ENCODE peak calls at places on chromosomes 2 and 18, in eight cellular contexts. One of them, this sample, is unnamed.

GRCh38 chr2:230657462-230657861 is 55.2 kb upstream of the CAB39 start:
- DNase-seq in DMS79: no peak
- DNase-seq in ureter: no peak
- DNase-seq in NCI-H460: no peak
- DNase-seq in HTR-8/SVneo: no peak
- DNase-seq in stimulated activated CD4-positive, alpha-beta T cell treated with anti-CD3 and anti-CD28 coated beads, TNF-alpha, amount 100 ng/mL, for 1 hour: no peak
- DNase-seq in fibroblast of the conjunctiva: no peak
- DNase-seq in activated gamma-delta T cell treated with anti-CD3 and anti-CD28 coated beads, Interleukin-2, amount 50 U/mL, for 16 hours: no peak
- DNase-seq in this sample: no peak

GRCh38 chr2:162072181-162072702 is 1.8 kb downstream of the DPP4 start:
- DNase-seq in DMS79: no peak
- DNase-seq in ureter: no peak
- DNase-seq in NCI-H460: no peak
- DNase-seq in HTR-8/SVneo: peak
- DNase-seq in stimulated activated CD4-positive, alpha-beta T cell treated with anti-CD3 and anti-CD28 coated beads, TNF-alpha, amount 100 ng/mL, for 1 hour: no peak
- DNase-seq in fibroblast of the conjunctiva: no peak
- DNase-seq in activated gamma-delta T cell treated with anti-CD3 and anti-CD28 coated beads, Interleukin-2, amount 50 U/mL, for 16 hours: no peak
- DNase-seq in this sample: no peak

GRCh38 chr2:11398710-11399109 is 54.3 kb upstream of the ROCK2 start:
- DNase-seq in DMS79: peak
- DNase-seq in ureter: no peak
- DNase-seq in NCI-H460: no peak
- DNase-seq in HTR-8/SVneo: no peak
- DNase-seq in stimulated activated CD4-positive, alpha-beta T cell treated with anti-CD3 and anti-CD28 coated beads, TNF-alpha, amount 100 ng/mL, for 1 hour: no peak
- DNase-seq in fibroblast of the conjunctiva: no peak
- DNase-seq in activated gamma-delta T cell treated with anti-CD3 and anti-CD28 coated beads, Interleukin-2, amount 50 U/mL, for 16 hours: no peak
- DNase-seq in this sample: no peak

GRCh38 chr2:125471963-125472362 is 1184.0 kb upstream of the GYPC start:
- DNase-seq in DMS79: no peak
- DNase-seq in ureter: no peak
- DNase-seq in NCI-H460: peak
- DNase-seq in HTR-8/SVneo: no peak
- DNase-seq in stimulated activated CD4-positive, alpha-beta T cell treated with anti-CD3 and anti-CD28 coated beads, TNF-alpha, amount 100 ng/mL, for 1 hour: no peak
- DNase-seq in fibroblast of the conjunctiva: no peak
- DNase-seq in activated gamma-delta T cell treated with anti-CD3 and anti-CD28 coated beads, Interleukin-2, amount 50 U/mL, for 16 hours: no peak
- DNase-seq in this sample: no peak

GRCh38 chr2:223197046-223197445 is 145.1 kb downstream of the KCNE4 start:
- DNase-seq in DMS79: no peak
- DNase-seq in ureter: no peak
- DNase-seq in NCI-H460: no peak
- DNase-seq in HTR-8/SVneo: no peak
- DNase-seq in stimulated activated CD4-positive, alpha-beta T cell treated with anti-CD3 and anti-CD28 coated beads, TNF-alpha, amount 100 ng/mL, for 1 hour: no peak
- DNase-seq in fibroblast of the conjunctiva: no peak
- DNase-seq in activated gamma-delta T cell treated with anti-CD3 and anti-CD28 coated beads, Interleukin-2, amount 50 U/mL, for 16 hours: no peak
- DNase-seq in this sample: no peak

GRCh38 chr2:171810409-171810993 is 83.5 kb downstream of the SLC25A12 start:
- DNase-seq in DMS79: no peak
- DNase-seq in ureter: no peak
- DNase-seq in NCI-H460: no peak
- DNase-seq in HTR-8/SVneo: no peak
- DNase-seq in stimulated activated CD4-positive, alpha-beta T cell treated with anti-CD3 and anti-CD28 coated beads, TNF-alpha, amount 100 ng/mL, for 1 hour: no peak
- DNase-seq in fibroblast of the conjunctiva: peak
- DNase-seq in activated gamma-delta T cell treated with anti-CD3 and anti-CD28 coated beads, Interleukin-2, amount 50 U/mL, for 16 hours: no peak
- DNase-seq in this sample: no peak

GRCh38 chr2:82811946-82812345 is 1647.1 kb downstream of the SUCLG1 start:
- DNase-seq in DMS79: no peak
- DNase-seq in ureter: no peak
- DNase-seq in NCI-H460: no peak
- DNase-seq in HTR-8/SVneo: no peak
- DNase-seq in stimulated activated CD4-positive, alpha-beta T cell treated with anti-CD3 and anti-CD28 coated beads, TNF-alpha, amount 100 ng/mL, for 1 hour: no peak
- DNase-seq in fibroblast of the conjunctiva: no peak
- DNase-seq in activated gamma-delta T cell treated with anti-CD3 and anti-CD28 coated beads, Interleukin-2, amount 50 U/mL, for 16 hours: no peak
- DNase-seq in this sample: no peak

GRCh38 chr2:85865539-85866164 is 23.1 kb downstream of the ST3GAL5 start:
- DNase-seq in DMS79: no peak
- DNase-seq in ureter: no peak
- DNase-seq in NCI-H460: no peak
- DNase-seq in HTR-8/SVneo: no peak
- DNase-seq in stimulated activated CD4-positive, alpha-beta T cell treated with anti-CD3 and anti-CD28 coated beads, TNF-alpha, amount 100 ng/mL, for 1 hour: no peak
- DNase-seq in fibroblast of the conjunctiva: no peak
- DNase-seq in activated gamma-delta T cell treated with anti-CD3 and anti-CD28 coated beads, Interleukin-2, amount 50 U/mL, for 16 hours: no peak
- DNase-seq in this sample: no peak

GRCh38 chr2:96088340-96089335 is 27.7 kb downstream of the ADRA2B start:
- DNase-seq in DMS79: peak
- DNase-seq in ureter: no peak
- DNase-seq in NCI-H460: no peak
- DNase-seq in HTR-8/SVneo: no peak
- DNase-seq in stimulated activated CD4-positive, alpha-beta T cell treated with anti-CD3 and anti-CD28 coated beads, TNF-alpha, amount 100 ng/mL, for 1 hour: no peak
- DNase-seq in fibroblast of the conjunctiva: no peak
- DNase-seq in activated gamma-delta T cell treated with anti-CD3 and anti-CD28 coated beads, Interleukin-2, amount 50 U/mL, for 16 hours: no peak
- DNase-seq in this sample: no peak

GRCh38 chr2:235479604-235480003 is 14.2 kb upstream of the AGAP1 start:
- DNase-seq in DMS79: no peak
- DNase-seq in ureter: no peak
- DNase-seq in NCI-H460: no peak
- DNase-seq in HTR-8/SVneo: no peak
- DNase-seq in stimulated activated CD4-positive, alpha-beta T cell treated with anti-CD3 and anti-CD28 coated beads, TNF-alpha, amount 100 ng/mL, for 1 hour: no peak
- DNase-seq in fibroblast of the conjunctiva: no peak
- DNase-seq in activated gamma-delta T cell treated with anti-CD3 and anti-CD28 coated beads, Interleukin-2, amount 50 U/mL, for 16 hours: no peak
- DNase-seq in this sample: no peak

GRCh38 chr2:47079515-47080412 is 75.3 kb downstream of the STPG4 start:
- DNase-seq in DMS79: no peak
- DNase-seq in ureter: no peak
- DNase-seq in NCI-H460: no peak
- DNase-seq in HTR-8/SVneo: no peak
- DNase-seq in stimulated activated CD4-positive, alpha-beta T cell treated with anti-CD3 and anti-CD28 coated beads, TNF-alpha, amount 100 ng/mL, for 1 hour: no peak
- DNase-seq in fibroblast of the conjunctiva: no peak
- DNase-seq in activated gamma-delta T cell treated with anti-CD3 and anti-CD28 coated beads, Interleukin-2, amount 50 U/mL, for 16 hours: no peak
- DNase-seq in this sample: no peak

GRCh38 chr18:23237524-23238151 is 102.4 kb downstream of the CABLES1 start:
- DNase-seq in DMS79: no peak
- DNase-seq in ureter: peak
- DNase-seq in NCI-H460: no peak
- DNase-seq in HTR-8/SVneo: no peak
- DNase-seq in stimulated activated CD4-positive, alpha-beta T cell treated with anti-CD3 and anti-CD28 coated beads, TNF-alpha, amount 100 ng/mL, for 1 hour: no peak
- DNase-seq in fibroblast of the conjunctiva: no peak
- DNase-seq in activated gamma-delta T cell treated with anti-CD3 and anti-CD28 coated beads, Interleukin-2, amount 50 U/mL, for 16 hours: no peak
- DNase-seq in this sample: no peak

GRCh38 chr2:62309465-62310091 is 113.7 kb downstream of the B3GNT2 start:
- DNase-seq in DMS79: no peak
- DNase-seq in ureter: no peak
- DNase-seq in NCI-H460: no peak
- DNase-seq in HTR-8/SVneo: no peak
- DNase-seq in stimulated activated CD4-positive, alpha-beta T cell treated with anti-CD3 and anti-CD28 coated beads, TNF-alpha, amount 100 ng/mL, for 1 hour: no peak
- DNase-seq in fibroblast of the conjunctiva: no peak
- DNase-seq in activated gamma-delta T cell treated with anti-CD3 and anti-CD28 coated beads, Interleukin-2, amount 50 U/mL, for 16 hours: peak
- DNase-seq in this sample: no peak

GRCh38 chr2:63862802-63863201 is 21.1 kb downstream of the UGP2 start:
- DNase-seq in DMS79: no peak
- DNase-seq in ureter: no peak
- DNase-seq in NCI-H460: no peak
- DNase-seq in HTR-8/SVneo: no peak
- DNase-seq in stimulated activated CD4-positive, alpha-beta T cell treated with anti-CD3 and anti-CD28 coated beads, TNF-alpha, amount 100 ng/mL, for 1 hour: no peak
- DNase-seq in fibroblast of the conjunctiva: no peak
- DNase-seq in activated gamma-delta T cell treated with anti-CD3 and anti-CD28 coated beads, Interleukin-2, amount 50 U/mL, for 16 hours: no peak
- DNase-seq in this sample: no peak

GRCh38 chr2:241821460-241822263 is 12.7 kb downstream of the NEU4 start:
- DNase-seq in DMS79: no peak
- DNase-seq in ureter: peak
- DNase-seq in NCI-H460: no peak
- DNase-seq in HTR-8/SVneo: no peak
- DNase-seq in stimulated activated CD4-positive, alpha-beta T cell treated with anti-CD3 and anti-CD28 coated beads, TNF-alpha, amount 100 ng/mL, for 1 hour: no peak
- DNase-seq in fibroblast of the conjunctiva: no peak
- DNase-seq in activated gamma-delta T cell treated with anti-CD3 and anti-CD28 coated beads, Interleukin-2, amount 50 U/mL, for 16 hours: no peak
- DNase-seq in this sample: no peak

GRCh38 chr2:218406949-218407703 is 7.5 kb downstream of the CTDSP1 start:
- DNase-seq in DMS79: peak
- DNase-seq in ureter: peak
- DNase-seq in NCI-H460: no peak
- DNase-seq in HTR-8/SVneo: peak
- DNase-seq in stimulated activated CD4-positive, alpha-beta T cell treated with anti-CD3 and anti-CD28 coated beads, TNF-alpha, amount 100 ng/mL, for 1 hour: no peak
- DNase-seq in fibroblast of the conjunctiva: peak
- DNase-seq in activated gamma-delta T cell treated with anti-CD3 and anti-CD28 coated beads, Interleukin-2, amount 50 U/mL, for 16 hours: peak
- DNase-seq in this sample: no peak

GRCh38 chr2:44706584-44707553 is 234.6 kb upstream of the SIX3 start:
- DNase-seq in DMS79: no peak
- DNase-seq in ureter: no peak
- DNase-seq in NCI-H460: no peak
- DNase-seq in HTR-8/SVneo: no peak
- DNase-seq in stimulated activated CD4-positive, alpha-beta T cell treated with anti-CD3 and anti-CD28 coated beads, TNF-alpha, amount 100 ng/mL, for 1 hour: no peak
- DNase-seq in fibroblast of the conjunctiva: no peak
- DNase-seq in activated gamma-delta T cell treated with anti-CD3 and anti-CD28 coated beads, Interleukin-2, amount 50 U/mL, for 16 hours: no peak
- DNase-seq in this sample: no peak

GRCh38 chr2:196131949-196132925 is 39.1 kb downstream of the STK17B start:
- DNase-seq in DMS79: no peak
- DNase-seq in ureter: no peak
- DNase-seq in NCI-H460: no peak
- DNase-seq in HTR-8/SVneo: no peak
- DNase-seq in stimulated activated CD4-positive, alpha-beta T cell treated with anti-CD3 and anti-CD28 coated beads, TNF-alpha, amount 100 ng/mL, for 1 hour: no peak
- DNase-seq in fibroblast of the conjunctiva: no peak
- DNase-seq in activated gamma-delta T cell treated with anti-CD3 and anti-CD28 coated beads, Interleukin-2, amount 50 U/mL, for 16 hours: peak
- DNase-seq in this sample: no peak